ENCODE peak calls at places on chromosome 11, in four cellular contexts. V, F, Z and C are unnamed samples.

GRCh38 chr11:33970984-33971466 is 79.1 kb upstream of the LMO2 start:
- DNase-seq in V (peak; percentile 52), F (peak; percentile 81), Z (peak; percentile 17), C (peak; percentile 37)

GRCh38 chr11:67264886-67265632 is 1.2 kb upstream of the GRK2 start:
- DNase-seq in V (no peak), F (no peak), Z (peak; percentile 43), C (peak; percentile 50)

GRCh38 chr11:47592276-47592675 is 1.9 kb downstream of the C1QTNF4 start:
- DNase-seq in V (no peak), F (no peak), Z (no peak), C (no peak)

GRCh38 chr11:26324270-26324669 is 7.7 kb upstream of the ANO3 start:
- DNase-seq in V (no peak), F (no peak), Z (no peak), C (no peak)

GRCh38 chr11:130732476-130732875 is 183.8 kb downstream of the SNX19 start:
- DNase-seq in V (no peak), F (no peak), Z (no peak), C (no peak)

GRCh38 chr11:95832763-95833162 is 42.5 kb downstream of the CEP57 start:
- DNase-seq in V (peak; percentile 38), F (no peak), Z (no peak), C (no peak)

GRCh38 chr11:61890536-61891330 is 612 bp downstream of the FADS3 start:
- DNase-seq in V (peak; percentile 68), F (no peak), Z (peak; percentile 55), C (peak; percentile 73)

GRCh38 chr11:17687946-17688670 is 31.3 kb upstream of the MYOD1 start:
- DNase-seq in V (no peak), F (no peak), Z (no peak), C (no peak)

GRCh38 chr11:83070878-83071640 is 638 bp downstream of the RAB30 start:
- DNase-seq in V (peak; percentile 44), F (peak; percentile 74), Z (peak; percentile 38), C (peak; percentile 53)